ENCODE peak calls at places on chromosome 4, in nine cellular contexts. C, I, J, D, M, N, Y, A and V are unnamed samples.

GRCh38 chr4:15961778-15962510 is 1.0 kb downstream of the FGFBP2 start:
- DNase-seq in I (no peak), A (no peak), M (no peak), N (no peak), C (no peak), Y (no peak), J (no peak), D (no peak), V (no peak)

GRCh38 chr4:76498550-76498949 is 63.5 kb downstream of the SHROOM3 start:
- DNase-seq in M (no peak), C (no peak), Y (no peak), N (no peak), I (no peak), D (no peak), A (no peak), J (no peak), V (no peak)

GRCh38 chr4:86924805-86925204 is 10.0 kb upstream of the AFF1 start:
- DNase-seq in M (peak; percentile 57), A (no peak), I (no peak), N (no peak), D (no peak), Y (no peak), C (no peak), J (no peak), V (no peak)

GRCh38 chr4:168560184-168560834 is 63.5 kb downstream of the PALLD start:
- DNase-seq in Y (no peak), I (peak; percentile 67), D (no peak), N (no peak), J (no peak), A (no peak), M (peak; percentile 42), C (no peak), V (no peak)

GRCh38 chr4:167555338-167556022 is 321.2 kb upstream of the SPOCK3 start:
- DNase-seq in D (no peak), I (no peak), M (no peak), J (no peak), N (no peak), Y (no peak), C (no peak), A (no peak), V (no peak)

GRCh38 chr4:40954119-40954668 is 204.4 kb downstream of the NSUN7 start:
- DNase-seq in C (no peak), J (no peak), D (no peak), A (no peak), N (no peak), Y (no peak), I (no peak), M (no peak), V (no peak)

GRCh38 chr4:62806786-62807185 is 1602.5 kb downstream of the TECRL start:
- DNase-seq in D (no peak), M (no peak), C (no peak), A (no peak), Y (no peak), J (no peak), N (no peak), I (no peak), V (no peak)

GRCh38 chr4:2913168-2913567 is 50.0 kb downstream of the NOP14 start:
- DNase-seq in J (no peak), C (no peak), Y (no peak), M (no peak), A (no peak), I (no peak), N (no peak), D (no peak), V (no peak)

GRCh38 chr4:6351246-6352000 is 81.8 kb downstream of the WFS1 start:
- DNase-seq in J (no peak), I (no peak), Y (no peak), N (no peak), D (no peak), M (no peak), C (no peak), A (no peak), V (no peak)

GRCh38 chr4:98232202-98232601 is 29.0 kb upstream of the RAP1GDS1 start:
- DNase-seq in Y (no peak), A (no peak), C (peak; percentile 15), D (no peak), M (peak; percentile 1), J (no peak), N (no peak), I (no peak), V (no peak)

GRCh38 chr4:30553151-30553550 is 167.0 kb upstream of the PCDH7 start:
- DNase-seq in D (no peak), J (no peak), I (no peak), M (no peak), Y (no peak), C (no peak), A (no peak), N (no peak), V (no peak)

GRCh38 chr4:139454646-139455045 is 725 bp downstream of the RAB33B start:
- DNase-seq in C (no peak), M (no peak), J (no peak), D (no peak), Y (no peak), A (no peak), N (no peak), I (no peak), V (no peak)

GRCh38 chr4:145703850-145704528 is 24.0 kb downstream of the C4orf51 start:
- DNase-seq in M (no peak), I (peak; percentile 61), Y (no peak), A (no peak), J (no peak), N (no peak), D (no peak), C (no peak), V (no peak)

GRCh38 chr4:121784975-121785374 is 16.1 kb upstream of the EXOSC9 start:
- DNase-seq in Y (no peak), D (no peak), N (no peak), M (peak; percentile 81), C (no peak), A (no peak), I (no peak), J (no peak), V (no peak)

GRCh38 chr4:102104278-102104677 is 241.0 kb downstream of the SLC39A8 start:
- DNase-seq in N (no peak), A (no peak), D (no peak), M (no peak), I (no peak), J (no peak), C (no peak), Y (no peak), V (no peak)

GRCh38 chr4:69658133-69658532 is 5.1 kb upstream of the UGT2A1 start:
- DNase-seq in A (no peak), Y (no peak), I (no peak), D (no peak), N (no peak), C (no peak), M (no peak), J (no peak), V (no peak)

GRCh38 chr4:140764785-140765392 is 8.7 kb upstream of the TBC1D9 start:
- DNase-seq in A (no peak), M (no peak), N (no peak), J (no peak), D (no peak), Y (no peak), C (no peak), I (no peak), V (peak; percentile 24)

GRCh38 chr4:40403079-40403478 is 67.9 kb downstream of the CHRNA9 start:
- DNase-seq in D (no peak), J (no peak), A (no peak), I (no peak), Y (no peak), C (no peak), M (no peak), N (no peak), V (no peak)

GRCh38 chr4:190017357-190018200 is 9.5 kb downstream of the FRG2 start:
- DNase-seq in J (no peak), A (no peak), C (no peak), M (no peak), D (peak; percentile 15), Y (no peak), N (no peak), I (no peak), V (no peak)

GRCh38 chr4:183408791-183409190 is 35.6 kb upstream of the CDKN2AIP start:
- DNase-seq in J (no peak), A (no peak), N (no peak), I (no peak), Y (no peak), C (no peak), D (no peak), M (no peak), V (no peak)

GRCh38 chr4:146637853-146638800 is 566 bp upstream of the POU4F2 start:
- DNase-seq in A (no peak), C (peak; percentile 58), J (no peak), M (no peak), Y (no peak), I (no peak), N (no peak), D (no peak), V (peak; percentile 19)

GRCh38 chr4:102783006-102783405 is 22.2 kb upstream of the MANBA start:
- DNase-seq in J (no peak), A (no peak), Y (no peak), C (no peak), M (no peak), I (no peak), N (no peak), D (no peak), V (no peak)

GRCh38 chr4:125321709-125322362 is 7.1 kb downstream of the FAT4 start:
- DNase-seq in M (no peak), D (no peak), C (no peak), N (no peak), I (no peak), Y (no peak), A (no peak), J (no peak), V (no peak)

GRCh38 chr4:74032064-74032463 is 6.4 kb downstream of the CXCL3 start:
- DNase-seq in C (peak; percentile 30), J (no peak), N (no peak), D (no peak), Y (no peak), M (peak; percentile 42), A (no peak), I (no peak), V (no peak)

GRCh38 chr4:77240469-77241066 is 83.6 kb downstream of the CCNG2 start:
- DNase-seq in C (peak; percentile 80), D (peak; percentile 63), A (peak; percentile 85), Y (peak; percentile 3), M (peak; percentile 43), N (peak; percentile 46), J (peak; percentile 72), I (peak; percentile 18), V (peak; percentile 64)

GRCh38 chr4:93416337-93417102 is 412.0 kb upstream of the ATOH1 start:
- DNase-seq in D (no peak), C (peak; percentile 60), J (no peak), Y (peak; percentile 46), I (no peak), N (no peak), M (peak; percentile 1), A (no peak), V (no peak)

GRCh38 chr4:155799106-155799793 is 40.4 kb downstream of the GUCY1B1 start:
- DNase-seq in Y (no peak), I (no peak), D (no peak), N (no peak), J (no peak), A (no peak), C (no peak), M (no peak), V (no peak)

GRCh38 chr4:113849771-113850170 is 88.2 kb upstream of the CAMK2D start:
- DNase-seq in C (no peak), J (no peak), A (no peak), N (no peak), D (no peak), M (peak; percentile 46), Y (peak; percentile 2), I (no peak), V (peak; percentile 23)

GRCh38 chr4:141057582-141057981 is 75.7 kb downstream of the RNF150 start:
- DNase-seq in M (no peak), Y (no peak), J (no peak), D (no peak), I (no peak), C (no peak), N (no peak), A (no peak), V (no peak)